ENCODE peak calls at places on chromosomes 6 and 20, in nine cellular contexts. Z is brain microvascular endothelial cell, S is bronchial epithelial cell, A is neural progenitor cell, T is fibroblast of pulmonary artery, N is mucosa of descending colon, J is fibroblast of villous mesenchyme, H is pancreas, W is OCI-LY7. I is an unnamed sample.

GRCh38 chr20:36848078-36848660 is 27.8 kb upstream of the TLDC2 start:
- DNase-seq in J (peak), Z (peak), N (no peak), W (no peak), A (no peak), S (no peak), H (no peak), T (peak), I (peak)

GRCh38 chr6:149592983-149593382 is 26.8 kb downstream of the GINM1 start:
- DNase-seq in W (no peak), J (no peak), N (no peak), Z (no peak), H (no peak), A (no peak), T (no peak), S (no peak), I (no peak)

GRCh38 chr20:18904192-18904591 is 90.6 kb downstream of the SCP2D1 start:
- DNase-seq in H (no peak), A (no peak), T (no peak), Z (no peak), S (no peak), N (no peak), W (no peak), J (no peak), I (no peak)

GRCh38 chr20:44279228-44279627 is 31.8 kb downstream of the FITM2 start:
- DNase-seq in W (no peak), J (peak), Z (peak), H (no peak), S (peak), T (peak), A (no peak), N (no peak), I (peak)

GRCh38 chr6:159815410-159815809 is 15.3 kb downstream of the PNLDC1 start:
- DNase-seq in S (no peak), A (no peak), T (no peak), W (no peak), Z (no peak), H (no peak), N (no peak), J (no peak), I (no peak)

GRCh38 chr20:50794846-50795634 is at the start of gene BCAS4:
- DNase-seq in Z (peak), T (peak), N (peak), H (peak), J (peak), A (peak), W (peak), S (peak), I (peak)

GRCh38 chr6:32116674-32117073 is 7.5 kb upstream of the TNXB start:
- DNase-seq in H (no peak), W (peak), S (no peak), Z (peak), N (no peak), A (peak), T (no peak), J (no peak), I (no peak)

GRCh38 chr6:3894535-3895302 is 45.5 kb downstream of the FAM50B start:
- DNase-seq in W (no peak), S (no peak), H (no peak), N (no peak), Z (no peak), T (no peak), A (no peak), J (no peak), I (no peak)

GRCh38 chr6:1363729-1364572 is 25.4 kb upstream of the FOXF2 start:
- DNase-seq in N (no peak), S (peak), T (no peak), A (no peak), W (no peak), Z (no peak), J (peak), H (no peak), I (no peak)

GRCh38 chr6:466564-466963 is 75.0 kb downstream of the IRF4 start:
- DNase-seq in T (no peak), S (no peak), W (no peak), J (no peak), N (no peak), Z (no peak), A (no peak), H (no peak), I (no peak)

GRCh38 chr20:39524371-39524911 is 562.3 kb downstream of the DHX35 start:
- DNase-seq in Z (no peak), H (no peak), N (no peak), A (no peak), S (peak), W (no peak), T (no peak), J (no peak), I (no peak)

GRCh38 chr20:44166008-44166407 is 21.0 kb downstream of the JPH2 start:
- DNase-seq in A (no peak), H (no peak), S (no peak), W (no peak), J (no peak), Z (peak), N (no peak), T (peak), I (peak)

GRCh38 chr6:152634773-152635172 is 2.4 kb downstream of the SYNE1 start:
- DNase-seq in N (no peak), H (no peak), S (no peak), A (no peak), W (no peak), T (no peak), J (no peak), Z (no peak), I (no peak)

GRCh38 chr20:49675368-49676151 is 38.1 kb downstream of the B4GALT5 start:
- DNase-seq in S (no peak), W (no peak), H (no peak), J (no peak), Z (no peak), A (no peak), T (no peak), N (no peak), I (no peak)

GRCh38 chr6:18555750-18556149 is 168.6 kb downstream of the RNF144B start:
- DNase-seq in J (no peak), T (no peak), S (no peak), W (no peak), Z (no peak), H (no peak), A (no peak), N (no peak), I (no peak)

GRCh38 chr6:142258757-142259156 is 43.0 kb upstream of the ADGRG6 start:
- DNase-seq in N (no peak), S (no peak), J (no peak), T (no peak), Z (no peak), A (no peak), H (no peak), W (no peak), I (no peak)

GRCh38 chr20:38840053-38840893 is 34.8 kb downstream of the PPP1R16B start:
- DNase-seq in S (no peak), A (no peak), Z (no peak), H (no peak), J (peak), T (peak), N (no peak), W (no peak), I (no peak)

GRCh38 chr6:150201791-150202329 is 59.0 kb downstream of the PPP1R14C start:
- DNase-seq in J (no peak), Z (no peak), A (no peak), W (no peak), T (no peak), N (peak), S (no peak), H (no peak), I (no peak)

GRCh38 chr20:53371216-53371615 is 222.4 kb downstream of the ZNF217 start:
- DNase-seq in A (no peak), T (no peak), N (no peak), S (no peak), Z (no peak), H (no peak), W (no peak), J (peak), I (no peak)

GRCh38 chr6:43887340-43887858 is 117.4 kb downstream of the VEGFA start:
- DNase-seq in A (no peak), Z (no peak), N (no peak), H (no peak), W (no peak), S (no peak), T (no peak), J (peak), I (peak)

GRCh38 chr6:39417440-39417839 is 94.9 kb upstream of the KCNK16 start:
- DNase-seq in N (no peak), A (no peak), Z (no peak), S (no peak), W (no peak), T (no peak), H (no peak), J (no peak), I (no peak)

GRCh38 chr6:119173249-119174084 is 95.0 kb upstream of the FAM184A start:
- DNase-seq in J (no peak), N (no peak), Z (no peak), S (no peak), T (no peak), H (no peak), A (no peak), W (no peak), I (no peak)

GRCh38 chr20:58981564-58982364 is 708 bp downstream of the NELFCD start:
- DNase-seq in N (no peak), W (peak), Z (no peak), A (no peak), H (no peak), J (peak), S (peak), T (peak), I (peak)

GRCh38 chr6:34951741-34952140 is 62.7 kb downstream of the ANKS1A start:
- DNase-seq in Z (no peak), N (no peak), H (no peak), W (no peak), T (no peak), S (no peak), A (no peak), J (no peak), I (no peak)

GRCh38 chr6:1711136-1711535 is 101.4 kb downstream of the FOXC1 start:
- DNase-seq in T (no peak), W (no peak), S (no peak), Z (no peak), J (no peak), N (no peak), H (no peak), A (no peak), I (no peak)

GRCh38 chr6:109449064-109449788 is 6.3 kb downstream of the MICAL1 start:
- DNase-seq in S (no peak), W (no peak), Z (no peak), T (no peak), A (no peak), J (no peak), H (no peak), N (no peak), I (no peak)

GRCh38 chr6:45710304-45710821 is 305.3 kb downstream of the CLIC5 start:
- DNase-seq in N (peak), A (no peak), J (peak), T (peak), Z (no peak), S (peak), H (peak), W (no peak), I (peak)

GRCh38 chr6:5398530-5398929 is 137.2 kb downstream of the FARS2 start:
- DNase-seq in A (peak), S (peak), Z (peak), N (no peak), T (peak), J (peak), W (peak), H (no peak), I (peak)

GRCh38 chr20:15740046-15740775 is 833.0 kb downstream of the KIF16B start:
- DNase-seq in A (no peak), S (peak), W (no peak), Z (no peak), J (no peak), T (no peak), H (no peak), N (no peak), I (no peak)

GRCh38 chr6:56838016-56838555 is 116.8 kb upstream of the BEND6 start:
- DNase-seq in H (no peak), W (no peak), N (no peak), T (no peak), J (peak), A (no peak), Z (no peak), S (no peak), I (no peak)

GRCh38 chr6:56838965-56839364 is 115.9 kb upstream of the BEND6 start:
- DNase-seq in W (no peak), H (no peak), N (no peak), T (no peak), A (no peak), Z (no peak), J (no peak), S (no peak), I (no peak)

GRCh38 chr6:56841372-56841749 is 113.5 kb upstream of the BEND6 start:
- DNase-seq in J (no peak), Z (no peak), W (no peak), S (no peak), A (no peak), T (no peak), H (no peak), N (no peak), I (no peak)

GRCh38 chr6:56840467-56841371 is 114.2 kb upstream of the BEND6 start:
- DNase-seq in H (no peak), A (no peak), T (peak), N (no peak), W (no peak), J (peak), Z (peak), S (peak), I (peak)

DNA sequence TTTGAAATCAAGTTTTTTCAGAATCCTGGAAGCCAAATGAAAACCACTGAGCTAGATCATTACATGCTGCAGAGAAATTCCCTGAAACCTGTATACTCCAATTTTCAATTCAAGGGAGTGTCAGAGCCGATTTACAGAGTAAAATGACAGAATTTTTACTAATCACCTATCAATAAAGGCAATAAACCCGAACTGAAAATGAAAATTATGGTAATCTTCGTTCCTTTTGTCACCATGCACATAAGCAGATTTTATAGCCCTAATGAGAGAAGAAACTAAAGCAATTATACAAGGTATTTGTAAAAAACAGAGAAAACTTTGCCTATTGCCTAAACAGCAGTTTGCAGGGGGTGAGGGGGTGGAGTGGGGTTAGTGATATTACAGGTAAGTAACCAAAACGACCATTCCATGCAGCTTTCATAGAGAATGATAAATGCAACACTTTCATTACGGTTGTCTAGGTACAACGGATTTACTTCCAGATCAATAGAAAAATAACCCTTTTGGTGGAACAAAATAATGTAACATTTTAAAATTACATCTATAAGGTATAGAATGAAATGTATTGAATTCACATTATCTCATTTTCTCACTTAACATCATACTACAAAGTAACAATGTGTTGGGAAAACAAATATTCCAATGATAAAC is 115.2 kb upstream of the BEND6 start:
- DNase-seq in T (no peak), S (no peak), W (no peak), J (no peak), N (no peak), H (no peak), A (no peak), Z (no peak), I (no peak)
- H3K4me3 ChIP-seq in T (no peak), S (no peak), W (no peak), J (no peak), N (no peak), H (no peak), A (no peak), Z (no peak), I (no peak)

GRCh38 chr6:112881027-112881426 is 533.9 kb downstream of the RFPL4B start:
- DNase-seq in T (peak), J (peak), S (no peak), A (peak), H (no peak), Z (peak), N (no peak), W (no peak), I (peak)
- TF ChIP-seq CTCF in T (no peak), J (no peak), S (no peak), A (no peak), H (no peak), Z (peak), N (no peak), W (no peak), I (no peak)

GRCh38 chr6:36603222-36604089 is 9.3 kb downstream of the SRSF3 start:
- DNase-seq in Z (no peak), A (no peak), H (no peak), T (no peak), W (no peak), J (no peak), N (no peak), S (no peak), I (no peak)

GRCh38 chr6:36598326-36598725 is 4.2 kb downstream of the SRSF3 start:
- DNase-seq in Z (no peak), T (no peak), S (no peak), W (no peak), H (no peak), A (no peak), N (no peak), J (no peak), I (no peak)

GRCh38 chr6:36599791-36600209 is 5.6 kb downstream of the SRSF3 start:
- DNase-seq in H (no peak), S (peak), N (no peak), T (peak), J (peak), W (no peak), Z (peak), A (peak), I (no peak)

GRCh38 chr6:36598739-36599318 is 4.7 kb downstream of the SRSF3 start:
- DNase-seq in N (no peak), W (no peak), J (no peak), Z (no peak), S (no peak), H (no peak), T (no peak), A (no peak), I (no peak)

GRCh38 chr6:36600564-36601146 is 6.5 kb downstream of the SRSF3 start:
- DNase-seq in A (no peak), S (no peak), J (no peak), H (no peak), T (no peak), W (no peak), Z (no peak), N (no peak), I (no peak)
- H3K4me3 ChIP-seq in A (peak), S (no peak), J (peak), H (no peak), T (peak), W (no peak), Z (no peak), N (no peak), I (no peak)

GRCh38 chr6:54618597-54618996 is 228.0 kb upstream of the FAM83B start:
- DNase-seq in Z (no peak), S (no peak), W (no peak), H (no peak), J (no peak), A (no peak), N (no peak), T (no peak), I (no peak)

GRCh38 chr6:54619102-54619501 is 227.5 kb upstream of the FAM83B start:
- DNase-seq in S (no peak), A (no peak), J (no peak), Z (no peak), N (no peak), H (no peak), W (no peak), T (no peak), I (no peak)

GRCh38 chr6:54624216-54624615 is 222.4 kb upstream of the FAM83B start:
- DNase-seq in Z (no peak), T (no peak), S (no peak), W (no peak), A (no peak), H (no peak), J (no peak), N (no peak), I (no peak)

GRCh38 chr6:54624779-54625178 is 221.8 kb upstream of the FAM83B start:
- DNase-seq in S (no peak), W (no peak), Z (no peak), T (peak), J (no peak), H (no peak), A (no peak), N (no peak), I (peak)

DNA sequence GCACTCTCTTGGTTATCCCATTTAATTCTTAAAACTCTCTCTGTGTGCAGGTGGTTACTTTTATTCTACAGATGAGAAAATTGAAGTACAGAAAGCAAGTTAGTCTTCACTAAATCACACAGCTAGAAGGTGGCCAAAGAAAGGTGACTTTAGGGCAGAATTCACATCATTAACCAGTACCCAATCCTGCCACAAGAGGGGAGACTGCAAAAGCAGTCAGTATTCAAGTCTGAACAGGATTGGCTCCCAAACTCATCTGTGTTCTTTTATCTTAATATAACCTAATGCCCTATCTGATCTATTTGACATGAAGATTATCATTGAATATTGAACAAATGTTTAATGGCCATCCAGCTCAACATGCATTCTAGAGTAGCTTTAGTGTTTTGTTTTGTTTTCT is 225.3 kb upstream of the FAM83B start:
- DNase-seq in H (no peak), W (no peak), N (no peak), A (peak), T (peak), Z (no peak), S (peak), J (peak), I (no peak)
- TF ChIP-seq CTCF in H (no peak), W (no peak), N (peak), A (peak), T (peak), Z (peak), S (peak), J (peak), I (peak)

GRCh38 chr20:57175397-57176010 is 90.9 kb downstream of the BMP7 start:
- DNase-seq in Z (no peak), A (no peak), N (peak), W (no peak), H (no peak), T (no peak), S (no peak), J (no peak), I (no peak)
- H3K4me3 ChIP-seq in Z (no peak), A (no peak), N (no peak), W (no peak), H (no peak), T (no peak), S (no peak), J (no peak), I (no peak)

GRCh38 chr6:6881438-6882267 is 226.1 kb upstream of the RREB1 start:
- DNase-seq in J (peak), A (no peak), N (no peak), S (no peak), W (no peak), H (no peak), Z (no peak), T (no peak), I (no peak)
- TF ChIP-seq CTCF in J (no peak), A (no peak), N (no peak), S (no peak), W (no peak), H (no peak), Z (no peak), T (no peak), I (no peak)

DNA sequence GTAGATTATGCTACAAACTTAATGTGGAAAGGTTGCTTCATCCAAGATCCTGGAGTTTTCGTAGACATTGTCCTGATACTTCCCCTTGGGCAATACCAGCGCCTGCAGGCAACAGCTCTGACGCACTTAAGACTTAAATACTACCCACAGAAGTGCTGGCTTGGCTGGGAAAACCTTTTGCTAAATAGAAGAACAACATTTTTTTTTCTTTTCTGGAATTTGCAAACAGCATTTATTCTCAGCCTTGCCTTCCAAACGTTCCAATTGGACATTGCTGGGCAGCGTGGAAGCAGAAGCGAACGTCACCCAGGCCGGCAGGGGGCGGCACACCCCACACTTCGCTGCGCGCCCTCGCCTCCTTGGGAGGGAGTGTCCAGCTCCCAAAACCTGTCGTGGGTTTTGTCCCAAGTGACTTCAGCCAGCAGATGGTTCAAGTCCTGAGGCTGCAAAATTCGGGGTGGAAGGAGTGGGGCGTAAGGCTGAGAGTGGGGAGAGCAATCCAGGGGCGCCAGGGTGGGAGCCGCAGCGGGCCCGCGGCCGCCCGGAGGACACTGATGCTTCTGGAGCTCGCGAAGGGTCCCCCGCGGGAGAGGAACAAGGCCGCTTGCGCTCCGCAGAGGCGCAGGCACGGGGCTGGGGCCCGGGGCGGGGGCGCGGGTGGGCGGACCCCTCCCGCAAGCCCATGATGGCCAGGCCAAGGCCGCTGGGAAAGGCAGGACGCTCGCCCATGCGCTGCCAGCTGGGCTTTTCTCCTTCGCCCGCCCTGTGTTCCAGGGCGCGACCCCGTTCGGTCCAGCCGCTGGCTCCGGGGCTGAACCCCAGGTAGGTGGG is 60.8 kb upstream of the MAP3K4 start:
- DNase-seq in A (peak), J (peak), H (peak), S (peak), N (peak), T (peak), W (peak), Z (peak), I (peak)
- H3K4me3 ChIP-seq in A (peak), J (peak), H (peak), S (peak), N (no peak), T (peak), W (no peak), Z (peak), I (peak)

I was measured in astrocyte of the spinal cord.